ENCODE peak calls at places on chromosomes 2 and 18, in four cellular contexts. G is upper lobe of left lung, P is PC-3, D is cardiac muscle cell. I is an unnamed sample. For H3K36me3, the result is how much of the 10 kb centered on the place peaks cover.

GRCh38 chr2:122634261-122634660 is 878.8 kb downstream of the TSN start:
- DNase-seq in G (no peak), P (peak), D (peak), I (peak)

GRCh38 chr2:208406474-208407451 is at the start of gene PTH2R:
- DNase-seq in G (peak), P (no peak), D (peak), I (no peak)

GRCh38 chr2:102342888-102343287 is 12.7 kb upstream of the IL18R1 start:
- DNase-seq in G (no peak), P (peak), D (peak), I (no peak)

GRCh38 chr18:36066001-36066400 is 1.4 kb downstream of the RPRD1A start:
- DNase-seq in G (no peak), P (peak), D (peak), I (no peak)

GRCh38 chr2:32712870-32713269 is 85.0 kb downstream of the TTC27 start:
- DNase-seq in G (no peak), P (no peak), D (peak), I (no peak)

GRCh38 chr2:180709392-180710145 is 270.8 kb upstream of the UBE2E3 start:
- DNase-seq in G (no peak), P (peak), D (no peak), I (no peak)

GRCh38 chr2:8548871-8549221 is 133.0 kb upstream of the ID2 start:
- DNase-seq in G (no peak), P (no peak), D (no peak), I (no peak)

GRCh38 chr18:54284967-54285785 is 15.9 kb downstream of the POLI start:
- DNase-seq in G (no peak), P (peak), D (peak), I (no peak)

GRCh38 chr2:217222511-217222910 is 362.6 kb upstream of the TNP1 start:
- DNase-seq in G (no peak), P (no peak), D (no peak), I (no peak)

GRCh38 chr2:186891219-186891621 is 42.2 kb upstream of the ZSWIM2 start:
- DNase-seq in G (no peak), P (peak), D (peak), I (no peak)

GRCh38 chr18:7590800-7591560 is 23.9 kb downstream of the PTPRM start:
- DNase-seq in G (no peak), P (peak), D (peak), I (no peak)

GRCh38 chr18:58670561-58671121 is 624 bp upstream of the MALT1 start:
- DNase-seq in G (no peak), P (peak), D (no peak), I (no peak)

GRCh38 chr18:73060666-73061270 is 193.0 kb upstream of the NETO1 start:
- DNase-seq in G (no peak), P (peak), D (no peak), I (peak)

GRCh38 chr18:43001821-43002220 is 113.7 kb downstream of the RIT2 start:
- DNase-seq in G (no peak), P (no peak), D (peak), I (no peak)

GRCh38 chr18:45287531-45287930 is 327.7 kb upstream of the SLC14A2 start:
- DNase-seq in G (no peak), P (no peak), D (no peak), I (no peak)

GRCh38 chr2:46363535-46364170 is 66.4 kb downstream of the EPAS1 start:
- DNase-seq in G (no peak), P (peak), D (peak), I (no peak)

GRCh38 chr2:26274058-26274613 is 29.4 kb downstream of the HADHB start:
- DNase-seq in G (no peak), P (peak), D (peak), I (no peak)

GRCh38 chr2:190468814-190469569 is 60.8 kb downstream of the MFSD6 start:
- DNase-seq in G (no peak), P (peak), D (peak), I (peak)

GRCh38 chr2:64017811-64018714 is 1.2 kb downstream of the VPS54 start:
- DNase-seq in G (no peak), P (peak), D (peak), I (no peak)

GRCh38 chr2:234677758-234678538 is 181.1 kb upstream of the ARL4C start:
- DNase-seq in G (no peak), P (peak), D (peak), I (no peak)

GRCh38 chr18:26948703-26949102 is 83.2 kb upstream of the AQP4 start:
- DNase-seq in G (no peak), P (no peak), D (no peak), I (no peak)

GRCh38 chr2:1626271-1626681 is 118.0 kb downstream of the PXDN start:
- DNase-seq in G (no peak), P (peak), D (no peak), I (no peak)

GRCh38 chr2:221255862-221256261 is 316.2 kb downstream of the EPHA4 start:
- DNase-seq in G (no peak), P (no peak), D (no peak), I (no peak)

GRCh38 chr2:235098736-235099494 is 147.1 kb downstream of the SH3BP4 start:
- DNase-seq in G (no peak), P (peak), D (peak), I (no peak)

GRCh38 chr2:98293931-98294687 is 52.1 kb upstream of the CNGA3 start:
- DNase-seq in G (no peak), P (no peak), D (peak), I (no peak)

GRCh38 chr2:234273887-234274584 is 222.8 kb downstream of the ARL4C start:
- DNase-seq in G (no peak), P (no peak), D (no peak), I (no peak)

GRCh38 chr2:181594322-181594721 is 62.6 kb downstream of the CERKL start:
- DNase-seq in G (no peak), P (no peak), D (no peak), I (no peak)

GRCh38 chr2:36667931-36668330 is 28.6 kb upstream of the VIT start:
- DNase-seq in G (no peak), P (no peak), D (no peak), I (no peak)

GRCh38 chr2:174600349-174600748 is 2.7 kb upstream of the WIPF1 start:
- DNase-seq in G (no peak), P (no peak), D (no peak), I (no peak)

GRCh38 chr2:71614976-71615768 is 161.8 kb downstream of the DYSF start:
- DNase-seq in G (peak), P (no peak), D (peak), I (no peak)

GRCh38 chr2:46434851-46435273 is 44.5 kb upstream of the TMEM247 start:
- DNase-seq in G (no peak), P (no peak), D (peak), I (no peak)

GRCh38 chr2:153819501-153819900 is 52.2 kb upstream of the GALNT13 start:
- DNase-seq in G (no peak), P (peak), D (no peak), I (no peak)

GRCh38 chr2:73982140-73982617 is 2.5 kb upstream of the TET3 start:
- DNase-seq in G (no peak), P (peak), D (no peak), I (no peak)

GRCh38 chr2:221429741-221430491 is 142.2 kb downstream of the EPHA4 start:
- DNase-seq in G (peak), P (no peak), D (peak), I (no peak)

GRCh38 chr18:60549338-60549960 is 176.9 kb upstream of the MC4R start:
- DNase-seq in G (no peak), P (peak), D (peak), I (peak)

GRCh38 chr2:227608469-227609338 is 5.9 kb downstream of the SCYGR3 start:
- DNase-seq in G (peak), P (no peak), D (no peak), I (no peak)

GRCh38 chr2:218282173-218282991 is 9.9 kb downstream of the TMBIM1 start:
- DNase-seq in G (no peak), P (peak), D (no peak), I (peak)

DNA sequence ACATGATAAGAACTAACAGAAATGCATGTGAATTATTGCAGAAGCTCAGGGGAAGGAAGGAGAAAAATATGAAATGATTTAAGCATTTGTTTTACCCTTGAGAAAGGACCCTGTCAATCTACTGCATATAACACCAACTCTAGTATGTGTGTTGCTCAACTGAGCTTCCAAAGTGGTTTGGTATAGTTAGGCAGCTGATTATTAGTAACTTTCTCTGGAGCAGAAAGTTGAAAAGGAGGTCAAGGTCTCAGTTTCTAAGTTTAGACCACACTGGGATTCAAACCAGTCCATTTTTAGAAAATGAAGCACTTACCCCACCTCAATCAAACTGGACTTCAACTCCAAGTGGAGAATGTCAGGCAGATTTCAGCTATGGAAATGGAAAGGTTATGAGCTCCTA is 123.3 kb upstream of the CDC42EP3 start:
- DNase-seq in G (no peak), P (no peak), D (no peak), I (no peak)
- H3K36me3 ChIP-seq in G (under half), P (under half), D (under half), I (under half)

GRCh38 chr18:50726960-50727589 is 92.7 kb downstream of the MRO start:
- DNase-seq in G (no peak), P (no peak), D (no peak), I (no peak)
- H3K4me3 ChIP-seq in G (no peak), P (no peak), D (no peak), I (no peak)

DNA sequence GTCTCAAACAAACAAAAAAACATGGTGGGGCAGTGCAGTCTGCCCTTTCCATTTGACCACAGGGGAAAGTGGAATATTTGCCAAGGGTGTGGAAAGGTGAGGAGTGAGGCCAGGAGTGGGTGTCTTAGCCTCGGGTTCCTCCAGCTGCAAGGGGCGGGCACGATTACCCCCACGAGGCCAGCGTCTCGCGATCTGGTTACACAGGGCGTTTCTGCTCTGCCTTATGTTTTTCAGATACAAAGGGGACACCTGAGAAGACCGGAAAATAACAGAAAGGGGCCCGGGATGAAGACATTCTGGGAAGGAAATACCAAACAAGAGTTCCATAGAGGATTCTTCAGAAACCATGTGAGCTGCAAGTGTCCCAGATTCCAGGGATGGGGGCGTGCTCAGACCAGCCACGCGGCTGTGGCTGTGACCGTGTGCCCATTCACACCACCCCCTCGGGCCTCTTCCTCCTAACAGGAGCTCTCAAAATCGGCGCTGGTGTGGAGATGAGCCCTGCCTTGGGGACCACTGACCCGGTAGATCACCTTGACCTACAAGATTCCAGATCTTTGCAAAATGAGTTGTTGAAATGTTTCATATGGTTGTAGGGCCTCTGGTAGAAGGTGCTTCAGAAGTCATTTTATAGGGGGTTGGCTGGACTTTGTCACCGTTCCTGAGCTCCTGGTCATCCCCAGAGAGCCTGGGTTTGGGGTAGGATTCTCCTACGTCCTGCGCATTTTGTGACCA is 34.2 kb downstream of the FAM178B start:
- DNase-seq in G (peak), P (no peak), D (no peak), I (no peak)
- TF ChIP-seq CTCF in G (no peak), P (no peak), D (no peak), I (no peak)

GRCh38 chr18:21841570-21841969 is 101.0 kb downstream of the MIB1 start:
- DNase-seq in G (no peak), P (no peak), D (no peak), I (no peak)

DNA sequence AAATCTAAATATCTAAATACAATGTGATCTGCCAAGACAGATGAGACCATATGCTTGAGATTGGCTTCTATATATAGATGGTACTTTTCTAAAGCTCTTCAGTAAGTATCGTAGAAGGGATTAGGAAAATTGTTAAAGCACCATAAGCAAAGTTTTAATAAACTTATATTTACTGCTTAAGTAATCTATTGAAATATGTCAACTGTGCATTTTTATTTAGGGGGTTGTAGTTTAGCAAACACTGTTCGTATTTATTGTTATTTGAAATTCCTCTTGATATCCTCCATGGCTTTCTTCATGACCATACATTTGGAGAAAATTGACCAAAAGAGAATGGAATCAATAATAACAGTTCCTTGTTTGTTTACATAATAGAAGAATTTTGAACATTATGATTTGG is 102.7 kb downstream of the MIB1 start:
- DNase-seq in G (no peak), P (no peak), D (no peak), I (no peak)
- H3K36me3 ChIP-seq in G (under half), P (under half), D (under half), I (under half)

GRCh38 chr2:130373808-130374365 is 18.0 kb downstream of the PTPN18 start:
- DNase-seq in G (no peak), P (no peak), D (no peak), I (no peak)
- H3K4me3 ChIP-seq in G (no peak), P (no peak), D (no peak), I (no peak)

GRCh38 chr2:142180820-142181533 is 50.2 kb upstream of the LRP1B start:
- DNase-seq in G (peak), P (peak), D (peak), I (no peak)
- TF ChIP-seq CTCF in G (no peak), P (peak), D (peak), I (peak)

GRCh38 chr2:176076063-176076462 is 7.7 kb downstream of the EVX2 start:
- DNase-seq in G (no peak), P (no peak), D (no peak), I (no peak)

GRCh38 chr2:176079851-176080539 is 3.8 kb downstream of the EVX2 start:
- DNase-seq in G (peak), P (no peak), D (peak), I (no peak)

GRCh38 chr2:176080540-176081355 is 3.0 kb downstream of the EVX2 start:
- DNase-seq in G (peak), P (no peak), D (no peak), I (no peak)

GRCh38 chr2:176079285-176079830 is 4.4 kb downstream of the EVX2 start:
- DNase-seq in G (peak), P (no peak), D (no peak), I (no peak)

DNA sequence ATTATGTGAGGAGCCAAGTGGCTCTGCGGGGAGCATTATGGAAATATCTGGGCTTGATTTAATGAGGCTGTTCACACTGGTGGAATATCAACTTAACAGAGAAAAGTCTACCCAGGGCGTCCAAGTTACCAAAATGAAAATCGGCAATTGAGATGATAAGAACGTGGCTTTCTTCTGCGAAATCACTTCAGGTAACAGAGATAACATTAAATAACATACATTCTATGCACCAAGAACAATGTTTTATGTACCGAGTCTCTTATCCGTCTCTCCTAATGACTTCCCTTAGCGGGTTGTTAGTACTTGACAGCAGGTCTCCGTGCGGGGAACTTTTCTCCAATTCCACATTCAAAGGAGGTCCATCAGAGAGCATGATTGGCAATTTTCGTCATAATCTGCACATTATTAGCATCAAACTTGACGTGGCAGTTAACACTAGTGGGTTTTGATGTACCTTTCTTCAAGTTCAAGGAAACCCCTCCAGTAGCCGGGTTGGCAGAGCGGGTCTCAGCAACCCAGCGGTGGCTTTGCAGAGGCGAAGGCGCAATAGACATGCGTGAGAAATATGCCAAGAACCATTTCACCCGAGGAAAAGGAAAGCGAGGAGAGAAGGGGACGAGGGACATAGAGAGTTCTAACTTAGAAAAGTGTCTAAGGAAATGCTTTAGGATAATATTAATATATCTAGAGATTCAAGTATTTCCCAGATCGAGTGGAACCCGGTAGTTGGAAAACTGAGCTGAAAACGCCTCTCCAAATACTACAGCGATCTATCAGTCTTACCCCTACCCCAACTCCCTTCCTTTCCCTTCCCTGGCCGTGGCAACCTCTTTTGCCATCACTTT is 5.1 kb downstream of the EVX2 start:
- DNase-seq in G (no peak), P (no peak), D (no peak), I (no peak)
- H3K36me3 ChIP-seq in G (under half), P (under half), D (under half), I (under half)